ENCODE peak calls at places on chromosomes 7 and 10, in four cellular contexts. One of them, this sample, is unnamed.

GRCh38 chr10:52883996-52884871 is 111.7 kb upstream of the MBL2 start:
- DNase-seq in fibroblast of the aortic adventitia: peak; percentile 72
- DNase-seq in MG63: no peak
- DNase-seq in cardiac muscle cell: peak; percentile 74
- DNase-seq in this sample: peak; percentile 47

GRCh38 chr7:82325416-82325815 is 118.2 kb downstream of the CACNA2D1 start:
- DNase-seq in fibroblast of the aortic adventitia: peak; percentile 51
- DNase-seq in MG63: no peak
- DNase-seq in cardiac muscle cell: no peak
- DNase-seq in this sample: no peak

GRCh38 chr7:5586963-5587348 is 163.3 kb upstream of the TNRC18 start:
- DNase-seq in fibroblast of the aortic adventitia: no peak
- DNase-seq in MG63: no peak
- DNase-seq in cardiac muscle cell: no peak
- DNase-seq in this sample: no peak

GRCh38 chr10:61839911-61840310 is 61.6 kb upstream of the ARID5B start:
- DNase-seq in fibroblast of the aortic adventitia: no peak
- DNase-seq in MG63: no peak
- DNase-seq in cardiac muscle cell: no peak
- DNase-seq in this sample: no peak

GRCh38 chr7:157233677-157234076 is 95.0 kb downstream of the UBE3C start:
- DNase-seq in fibroblast of the aortic adventitia: peak; percentile 11
- DNase-seq in MG63: no peak
- DNase-seq in cardiac muscle cell: no peak
- DNase-seq in this sample: no peak

GRCh38 chr7:134851141-134851540 is 71.7 kb downstream of the CALD1 start:
- DNase-seq in fibroblast of the aortic adventitia: no peak
- DNase-seq in MG63: no peak
- DNase-seq in cardiac muscle cell: no peak
- DNase-seq in this sample: no peak

GRCh38 chr10:74008212-74008731 is 10.4 kb downstream of the VCL start:
- DNase-seq in fibroblast of the aortic adventitia: peak; percentile 98
- DNase-seq in MG63: no peak
- DNase-seq in cardiac muscle cell: no peak
- DNase-seq in this sample: no peak

GRCh38 chr7:108089381-108089780 is 40.8 kb downstream of the LAMB4 start:
- DNase-seq in fibroblast of the aortic adventitia: no peak
- DNase-seq in MG63: no peak
- DNase-seq in cardiac muscle cell: no peak
- DNase-seq in this sample: no peak

GRCh38 chr7:104923010-104923421 is 91.0 kb upstream of the KMT2E start:
- DNase-seq in fibroblast of the aortic adventitia: peak; percentile 93
- DNase-seq in MG63: peak; percentile 58
- DNase-seq in cardiac muscle cell: peak; percentile 88
- DNase-seq in this sample: peak; percentile 91

GRCh38 chr10:86795353-86795752 is 38.9 kb downstream of the BMPR1A start:
- DNase-seq in fibroblast of the aortic adventitia: peak; percentile 84
- DNase-seq in MG63: peak; percentile 4
- DNase-seq in cardiac muscle cell: peak; percentile 79
- DNase-seq in this sample: no peak

GRCh38 chr7:148815612-148816011 is 68.5 kb downstream of the EZH2 start:
- DNase-seq in fibroblast of the aortic adventitia: no peak
- DNase-seq in MG63: no peak
- DNase-seq in cardiac muscle cell: no peak
- DNase-seq in this sample: no peak

GRCh38 chr10:36494386-36494785 is 631.0 kb upstream of the ANKRD30A start:
- DNase-seq in fibroblast of the aortic adventitia: peak; percentile 85
- DNase-seq in MG63: peak; percentile 64
- DNase-seq in cardiac muscle cell: no peak
- DNase-seq in this sample: no peak